ENCODE peak calls at places on chromosomes 11 and 22, in six cellular contexts. G is HepG2, F is HCT116, M is SK-N-SH, C is GM12878, L is H1. E is an unnamed sample.

GRCh38 chr11:1298695-1299492 is 10.5 kb downstream of the TOLLIP start:
- DNase-seq in G (peak), C (no peak), F (no peak), L (no peak), M (no peak), E (peak)

GRCh38 chr11:114284021-114284420 is 12.2 kb upstream of the NNMT start:
- DNase-seq in F (no peak), C (no peak), G (no peak), L (no peak), M (peak), E (no peak)

GRCh38 chr11:35639591-35640179 is 21.4 kb downstream of the FJX1 start:
- DNase-seq in C (no peak), G (no peak), M (no peak), L (no peak), F (no peak), E (peak)

GRCh38 chr22:42277988-42278776 is 7.7 kb upstream of the TCF20 start:
- DNase-seq in L (no peak), G (no peak), F (no peak), M (peak), C (no peak), E (peak)

GRCh38 chr22:26170795-26171194 is 1.5 kb downstream of the SEZ6L start:
- DNase-seq in F (no peak), C (no peak), M (peak), G (no peak), L (no peak), E (no peak)

GRCh38 chr11:123325535-123325934 is 104.5 kb upstream of the GRAMD1B start:
- DNase-seq in G (no peak), L (no peak), C (no peak), F (no peak), M (no peak), E (no peak)

GRCh38 chr22:49824185-49824925 is 3.3 kb downstream of the BRD1 start:
- DNase-seq in L (no peak), C (no peak), G (no peak), F (no peak), M (no peak), E (no peak)

GRCh38 chr11:111047376-111047775 is 198.1 kb upstream of the POU2AF2 start:
- DNase-seq in G (no peak), F (no peak), C (no peak), M (no peak), L (no peak), E (no peak)

GRCh38 chr11:45964911-45965389 is 42.5 kb downstream of the LARGE2 start:
- DNase-seq in M (peak), L (peak), G (peak), C (peak), F (peak), E (peak)

GRCh38 chr11:18706330-18707243 is 8.0 kb downstream of the TMEM86A start:
- DNase-seq in L (no peak), G (no peak), F (no peak), M (peak), C (no peak), E (no peak)

GRCh38 chr11:95134491-95134890 is 44.8 kb downstream of the ENDOD1 start:
- DNase-seq in L (no peak), F (no peak), G (no peak), C (no peak), M (no peak), E (no peak)

GRCh38 chr11:110430267-110431211 is 791 bp downstream of the FDX1 start:
- DNase-seq in F (no peak), C (peak), L (no peak), G (peak), M (no peak), E (peak)

GRCh38 chr11:61587951-61588695 is 7.2 kb upstream of the SYT7 start:
- DNase-seq in G (no peak), M (peak), F (peak), C (no peak), L (no peak), E (peak)

GRCh38 chr11:46279393-46280099 is 2.1 kb downstream of the CREB3L1 start:
- DNase-seq in G (no peak), F (no peak), C (no peak), L (no peak), M (peak), E (no peak)

GRCh38 chr11:57873196-57873911 is 111.8 kb downstream of the CTNND1 start:
- DNase-seq in L (no peak), C (no peak), G (no peak), F (no peak), M (no peak), E (no peak)

GRCh38 chr11:58390551-58391063 is 16.1 kb downstream of the OR5B3 start:
- DNase-seq in L (no peak), C (no peak), G (no peak), M (no peak), F (no peak), E (no peak)

GRCh38 chr11:22780914-22781593 is 48.5 kb downstream of the SVIP start:
- DNase-seq in M (peak), C (no peak), F (no peak), G (no peak), L (no peak), E (no peak)

GRCh38 chr22:44263547-44263946 is 49.2 kb downstream of the SHISAL1 start:
- DNase-seq in M (no peak), G (no peak), F (no peak), L (no peak), C (no peak), E (no peak)

GRCh38 chr22:30340911-30341685 is 14.4 kb upstream of the TBC1D10A start:
- DNase-seq in G (no peak), F (no peak), L (no peak), M (no peak), C (no peak), E (no peak)

GRCh38 chr11:19187880-19188279 is 13.9 kb downstream of the CSRP3 start:
- DNase-seq in G (peak), C (no peak), F (no peak), L (no peak), M (no peak), E (no peak)

GRCh38 chr11:7448126-7448525 is 37.2 kb upstream of the OLFML1 start:
- DNase-seq in L (no peak), C (no peak), G (no peak), M (no peak), F (no peak), E (no peak)

GRCh38 chr11:7444582-7444981 is 40.7 kb upstream of the OLFML1 start:
- DNase-seq in F (no peak), C (no peak), G (no peak), L (no peak), M (no peak), E (no peak)

GRCh38 chr11:7439921-7440320 is 45.4 kb upstream of the OLFML1 start:
- DNase-seq in G (no peak), F (no peak), M (no peak), C (no peak), L (no peak), E (no peak)

GRCh38 chr11:7437706-7438105 is 47.6 kb upstream of the OLFML1 start:
- DNase-seq in F (no peak), C (no peak), M (no peak), G (no peak), L (no peak), E (no peak)

DNA sequence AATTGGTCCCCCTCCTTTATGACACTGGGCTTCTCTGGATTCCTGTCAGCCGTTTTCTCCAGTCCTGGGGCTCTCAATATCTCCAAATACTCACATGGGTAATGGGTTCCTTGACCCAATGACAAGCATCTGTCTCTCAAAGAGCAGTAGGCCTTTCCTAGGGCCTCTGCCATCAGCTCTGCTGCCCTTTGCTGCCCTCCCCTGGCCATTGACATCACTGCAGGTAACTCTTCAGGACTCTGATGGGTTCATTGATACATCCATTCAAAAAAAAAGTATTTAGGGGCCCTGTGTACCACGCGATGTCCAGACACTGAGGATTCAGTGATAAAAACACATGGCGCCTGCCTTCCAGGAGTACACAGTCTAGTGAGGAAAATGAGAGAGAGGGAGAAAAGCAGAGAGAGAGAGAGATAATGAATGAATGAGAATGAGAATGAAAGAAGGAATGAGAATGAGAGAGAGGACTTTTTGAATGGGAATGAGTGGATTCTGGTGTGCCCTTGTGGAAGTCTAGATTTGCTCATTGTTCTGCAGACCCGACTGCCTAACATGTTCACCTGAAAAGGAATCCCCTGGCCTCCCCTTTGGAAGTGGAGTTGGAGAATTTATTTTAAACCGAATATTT is 42.6 kb upstream of the OLFML1 start:
- DNase-seq in L (peak), C (peak), M (peak), F (peak), G (peak), E (peak)
- TF ChIP-seq JUND in L (no peak), C (no peak), M (no peak), F (no peak), G (no peak), E (no peak)

DNA sequence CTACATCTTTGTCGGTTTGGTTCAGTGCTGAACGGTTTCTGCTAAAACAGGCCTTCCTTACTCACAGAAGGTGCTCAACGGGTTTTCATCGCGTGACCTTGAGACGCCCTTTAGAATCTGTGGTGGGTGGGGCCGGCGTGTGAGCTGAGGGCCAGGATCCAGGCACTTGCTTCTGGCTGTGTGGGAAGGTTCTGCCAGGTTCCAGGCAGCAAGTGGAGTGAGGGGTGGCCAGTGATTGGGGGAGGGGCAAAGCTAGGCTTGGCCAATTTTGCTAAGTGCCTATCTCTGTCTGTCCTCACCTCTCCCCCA is 35.2 kb downstream of the KCNJ4 start:
- DNase-seq in F (no peak), C (no peak), G (no peak), L (no peak), M (no peak), E (no peak)
- TF ChIP-seq JUND in F (no peak), C (no peak), G (no peak), L (no peak), M (no peak), E (no peak)

GRCh38 chr11:69360606-69361005 is 66.7 kb downstream of the MYEOV start:
- DNase-seq in C (no peak), L (no peak), G (no peak), M (no peak), F (no peak), E (no peak)

GRCh38 chr11:69361048-69361447 is 67.1 kb downstream of the MYEOV start:
- DNase-seq in G (no peak), L (no peak), C (no peak), M (no peak), F (no peak), E (no peak)

GRCh38 chr11:69361466-69361865 is 67.5 kb downstream of the MYEOV start:
- DNase-seq in L (no peak), C (no peak), G (no peak), F (no peak), M (no peak), E (no peak)

GRCh38 chr11:69358398-69359080 is 64.6 kb downstream of the MYEOV start:
- DNase-seq in F (no peak), L (no peak), G (no peak), M (no peak), C (no peak), E (no peak)

DNA sequence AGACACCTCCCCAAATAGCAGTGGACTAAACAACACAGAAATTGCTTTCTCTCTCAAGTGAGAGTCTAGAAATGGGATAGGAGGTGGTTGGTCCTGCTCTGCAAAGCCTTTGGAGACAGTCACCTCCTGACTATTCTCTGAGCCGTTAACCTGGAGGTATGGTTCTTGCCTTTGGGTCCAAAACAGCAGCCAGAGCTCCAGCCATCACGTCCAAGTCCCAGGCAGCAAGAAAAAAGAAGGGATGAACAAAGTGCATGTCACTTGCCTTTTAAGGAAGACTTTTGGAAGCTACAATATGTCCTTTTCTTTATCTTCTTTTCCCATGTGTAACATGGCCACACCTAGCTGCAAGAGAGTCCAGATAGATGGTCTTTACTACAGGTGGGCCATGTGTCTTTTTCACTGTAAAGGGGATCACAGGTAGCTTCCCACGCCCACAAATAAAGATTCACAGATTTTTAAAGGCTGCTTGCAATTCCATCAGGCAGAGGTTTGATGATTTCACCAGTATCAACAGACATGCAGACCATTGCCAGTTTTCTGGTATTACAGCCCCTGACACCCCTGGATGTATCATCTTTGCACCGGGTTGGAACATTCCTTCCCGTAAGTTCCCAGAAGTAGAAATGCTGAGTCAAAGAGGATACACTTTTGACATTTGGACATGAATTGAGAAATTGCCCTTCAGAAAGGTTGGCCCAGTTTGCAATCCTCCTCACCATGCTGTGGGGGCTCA is 65.9 kb downstream of the MYEOV start:
- DNase-seq in M (no peak), G (no peak), C (no peak), F (no peak), L (no peak), E (no peak)
- TF ChIP-seq JUND in M (no peak), G (no peak), C (no peak), F (no peak), L (no peak), E (no peak)

DNA sequence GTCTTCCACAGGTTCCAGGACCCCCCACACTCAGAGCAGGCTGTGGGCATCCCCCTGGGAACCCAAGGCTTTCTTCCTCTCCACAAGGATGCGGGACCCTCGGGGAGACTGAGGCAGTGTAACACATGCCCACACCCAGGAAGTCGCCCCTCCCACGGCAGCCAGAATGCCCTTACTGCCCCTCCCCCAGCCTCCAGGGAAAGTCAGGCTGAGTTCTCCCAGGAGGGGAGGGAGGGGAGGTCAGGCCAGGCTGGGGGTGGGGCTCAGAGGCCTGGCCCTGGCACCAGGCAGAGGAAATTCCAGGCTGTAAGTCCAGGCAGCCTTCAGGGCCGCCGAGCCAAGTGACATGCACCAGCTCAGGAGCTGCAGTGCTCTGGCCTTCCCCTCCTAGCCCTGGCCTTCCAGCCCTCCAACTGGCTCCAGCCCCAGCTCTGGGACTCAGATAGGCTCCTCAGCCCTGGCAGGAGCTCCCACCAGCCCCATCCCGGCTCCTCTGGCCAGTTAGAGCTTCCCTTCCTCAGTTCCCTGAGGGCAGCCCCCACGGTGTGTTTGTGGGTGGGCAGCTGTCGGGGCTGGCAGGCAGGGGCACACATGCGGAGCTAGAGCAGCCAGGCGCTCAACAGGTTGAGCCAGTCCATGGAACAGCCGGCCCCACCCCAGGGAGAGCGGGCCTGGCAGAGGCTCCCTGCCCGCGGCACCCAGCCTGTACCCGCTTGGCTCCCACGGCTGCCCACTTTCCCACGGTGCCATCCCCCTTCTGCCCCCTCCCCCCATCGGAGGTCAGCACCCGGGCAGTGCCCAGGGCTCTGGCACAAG is 3.6 kb downstream of the BCL9L start:
- DNase-seq in G (peak), C (no peak), M (peak), F (no peak), L (no peak), E (peak)
- TF ChIP-seq JUND in G (no peak), C (no peak), M (no peak), F (no peak), L (no peak), E (no peak)

GRCh38 chr22:23036684-23037428 is 33.5 kb upstream of the GNAZ start:
- DNase-seq in C (no peak), F (no peak), M (peak), L (no peak), G (peak), E (no peak)
- TF ChIP-seq JUND in C (no peak), F (no peak), M (no peak), L (no peak), G (no peak), E (no peak)

DNA sequence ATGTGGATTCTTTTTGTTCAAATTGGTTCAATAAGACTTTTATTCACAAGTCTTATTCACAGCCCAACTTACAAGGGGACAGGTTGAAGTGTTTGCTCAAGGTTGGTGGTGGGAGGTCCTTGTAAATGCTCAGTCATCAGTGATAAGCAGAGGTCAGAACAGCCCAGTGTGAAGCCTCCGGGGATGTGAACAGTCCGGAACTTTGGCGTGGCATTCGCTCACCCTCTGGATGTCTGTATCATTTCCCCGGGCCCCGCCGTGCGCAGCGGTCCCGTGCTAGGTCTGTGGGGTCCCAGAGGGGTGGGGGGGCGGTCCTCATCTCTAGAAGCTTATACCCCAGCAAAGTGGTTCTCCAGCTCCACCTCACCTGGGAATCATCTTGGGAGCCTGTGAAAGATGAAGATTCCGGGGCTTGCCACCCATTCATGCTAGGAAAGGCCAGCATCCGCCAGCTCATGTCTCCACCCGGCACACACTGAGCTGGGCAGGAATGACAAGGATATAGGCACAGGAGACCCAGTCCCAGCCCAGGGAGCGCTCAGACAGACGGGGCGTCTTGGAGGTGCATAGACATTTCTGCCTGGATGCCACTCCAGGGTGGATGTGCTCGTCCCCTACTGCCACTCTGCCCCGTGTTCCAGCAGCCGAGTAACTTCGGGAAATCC is 327.5 kb downstream of the TBC1D22A start:
- DNase-seq in M (no peak), L (no peak), C (no peak), F (no peak), G (no peak), E (no peak)
- TF ChIP-seq JUND in M (no peak), L (no peak), C (no peak), F (no peak), G (no peak), E (no peak)

GRCh38 chr11:28009383-28009782 is 98.6 kb downstream of the KIF18A start:
- DNase-seq in L (no peak), M (no peak), F (no peak), G (no peak), C (no peak), E (no peak)
- TF ChIP-seq JUND in L (no peak), M (peak), F (no peak), G (no peak), C (no peak), E (no peak)

GRCh38 chr11:64723117-64723906 is at the start of gene NRXN2:
- DNase-seq in C (peak), L (no peak), F (peak), G (peak), M (peak), E (peak)
- TF ChIP-seq JUND in C (no peak), L (no peak), F (no peak), G (no peak), M (no peak), E (no peak)

E was measured in T47D.